ENCODE peak calls at places on chromosome 15, in eight cellular contexts. One of them, this sample, is unnamed.
A peak's percentile ranks its signal among the peaks of the same experiment; 100 is the strongest.

GRCh38 chr15:100934735-100935134 is 15.6 kb downstream of the LRRK1 start:
- DNase-seq in endothelial cell: no peak
- DNase-seq in astrocyte of the spinal cord: no peak
- DNase-seq in B cell: no peak
- DNase-seq in WTC11: no peak
- DNase-seq in GM20000: no peak
- DNase-seq in Calu3: no peak
- DNase-seq in epithelial cell of esophagus: no peak
- DNase-seq in this sample: no peak

GRCh38 chr15:98983333-98983732 is 24.3 kb downstream of the PGPEP1L start:
- DNase-seq in B cell: no peak
- DNase-seq in endothelial cell: no peak
- DNase-seq in astrocyte of the spinal cord: peak; percentile 77
- DNase-seq in Calu3: no peak
- DNase-seq in WTC11: no peak
- DNase-seq in GM20000: no peak
- DNase-seq in epithelial cell of esophagus: peak; percentile 82
- DNase-seq in this sample: no peak

GRCh38 chr15:73504885-73505284 is 61.9 kb downstream of the REC114 start:
- DNase-seq in WTC11: no peak
- DNase-seq in astrocyte of the spinal cord: no peak
- DNase-seq in endothelial cell: no peak
- DNase-seq in Calu3: no peak
- DNase-seq in B cell: no peak
- DNase-seq in epithelial cell of esophagus: no peak
- DNase-seq in GM20000: no peak
- DNase-seq in this sample: no peak

GRCh38 chr15:77012868-77013267 is 17.9 kb downstream of the PSTPIP1 start:
- DNase-seq in GM20000: peak; percentile 47
- DNase-seq in Calu3: no peak
- DNase-seq in WTC11: no peak
- DNase-seq in epithelial cell of esophagus: no peak
- DNase-seq in B cell: no peak
- DNase-seq in endothelial cell: no peak
- DNase-seq in astrocyte of the spinal cord: no peak
- DNase-seq in this sample: no peak

GRCh38 chr15:91135201-91136130 is 35.4 kb downstream of the SV2B start:
- DNase-seq in epithelial cell of esophagus: no peak
- DNase-seq in astrocyte of the spinal cord: no peak
- DNase-seq in B cell: no peak
- DNase-seq in GM20000: peak; percentile 59
- DNase-seq in endothelial cell: no peak
- DNase-seq in WTC11: no peak
- DNase-seq in Calu3: no peak
- DNase-seq in this sample: no peak

GRCh38 chr15:58771621-58772235 is 626 bp downstream of the MINDY2 start:
- DNase-seq in endothelial cell: no peak
- DNase-seq in Calu3: peak; percentile 65
- DNase-seq in B cell: peak; percentile 37
- DNase-seq in epithelial cell of esophagus: peak; percentile 43
- DNase-seq in WTC11: peak; percentile 70
- DNase-seq in GM20000: peak; percentile 32
- DNase-seq in astrocyte of the spinal cord: peak; percentile 14
- DNase-seq in this sample: peak; percentile 24

GRCh38 chr15:74978503-74978902 is 16.9 kb upstream of the SCAMP5 start:
- DNase-seq in Calu3: no peak
- DNase-seq in endothelial cell: no peak
- DNase-seq in GM20000: no peak
- DNase-seq in WTC11: no peak
- DNase-seq in astrocyte of the spinal cord: peak; percentile 16
- DNase-seq in epithelial cell of esophagus: peak; percentile 40
- DNase-seq in B cell: no peak
- DNase-seq in this sample: no peak

GRCh38 chr15:69719527-69719926 is 266.9 kb downstream of the RPLP1 start:
- DNase-seq in astrocyte of the spinal cord: no peak
- DNase-seq in B cell: peak; percentile 38
- DNase-seq in Calu3: no peak
- DNase-seq in epithelial cell of esophagus: no peak
- DNase-seq in endothelial cell: no peak
- DNase-seq in GM20000: peak; percentile 28
- DNase-seq in WTC11: no peak
- DNase-seq in this sample: no peak

GRCh38 chr15:82572986-82573385 is 32.7 kb upstream of the RPS17 start:
- DNase-seq in endothelial cell: no peak
- DNase-seq in GM20000: no peak
- DNase-seq in astrocyte of the spinal cord: no peak
- DNase-seq in B cell: no peak
- DNase-seq in Calu3: no peak
- DNase-seq in epithelial cell of esophagus: no peak
- DNase-seq in WTC11: no peak
- DNase-seq in this sample: no peak

GRCh38 chr15:91890614-91891013 is 37.1 kb downstream of the SLCO3A1 start:
- DNase-seq in GM20000: no peak
- DNase-seq in Calu3: peak; percentile 78
- DNase-seq in astrocyte of the spinal cord: peak; percentile 32
- DNase-seq in WTC11: no peak
- DNase-seq in endothelial cell: no peak
- DNase-seq in B cell: no peak
- DNase-seq in epithelial cell of esophagus: peak; percentile 91
- DNase-seq in this sample: no peak

GRCh38 chr15:101013769-101014223 is 94.6 kb downstream of the LRRK1 start:
- DNase-seq in astrocyte of the spinal cord: no peak
- DNase-seq in B cell: no peak
- DNase-seq in GM20000: no peak
- DNase-seq in epithelial cell of esophagus: no peak
- DNase-seq in Calu3: no peak
- DNase-seq in endothelial cell: no peak
- DNase-seq in WTC11: no peak
- DNase-seq in this sample: no peak

GRCh38 chr15:83123529-83123928 is 16.1 kb downstream of the TM6SF1 start:
- DNase-seq in endothelial cell: no peak
- DNase-seq in Calu3: no peak
- DNase-seq in WTC11: no peak
- DNase-seq in GM20000: no peak
- DNase-seq in B cell: no peak
- DNase-seq in epithelial cell of esophagus: no peak
- DNase-seq in astrocyte of the spinal cord: no peak
- DNase-seq in this sample: no peak

GRCh38 chr15:57444877-57445513 is 68.7 kb downstream of the CGNL1 start:
- DNase-seq in WTC11: no peak
- DNase-seq in B cell: no peak
- DNase-seq in astrocyte of the spinal cord: no peak
- DNase-seq in Calu3: no peak
- DNase-seq in epithelial cell of esophagus: peak; percentile 20
- DNase-seq in endothelial cell: no peak
- DNase-seq in GM20000: no peak
- DNase-seq in this sample: no peak

GRCh38 chr15:95875141-95875643 is 455.3 kb upstream of the NR2F2 start:
- DNase-seq in Calu3: no peak
- DNase-seq in astrocyte of the spinal cord: peak; percentile 81
- DNase-seq in WTC11: no peak
- DNase-seq in GM20000: no peak
- DNase-seq in epithelial cell of esophagus: peak; percentile 68
- DNase-seq in B cell: no peak
- DNase-seq in endothelial cell: no peak
- DNase-seq in this sample: no peak

GRCh38 chr15:63827113-63827512 is 6.6 kb downstream of the HERC1 start:
- DNase-seq in astrocyte of the spinal cord: no peak
- DNase-seq in endothelial cell: no peak
- DNase-seq in epithelial cell of esophagus: no peak
- DNase-seq in GM20000: no peak
- DNase-seq in WTC11: no peak
- DNase-seq in Calu3: no peak
- DNase-seq in B cell: no peak
- DNase-seq in this sample: no peak

GRCh38 chr15:63830113-63830512 is 3.6 kb downstream of the HERC1 start:
- DNase-seq in WTC11: no peak
- DNase-seq in epithelial cell of esophagus: no peak
- DNase-seq in GM20000: no peak
- DNase-seq in endothelial cell: no peak
- DNase-seq in Calu3: no peak
- DNase-seq in astrocyte of the spinal cord: no peak
- DNase-seq in B cell: no peak
- DNase-seq in this sample: no peak

GRCh38 chr15:63823253-63823844 is 10.4 kb downstream of the HERC1 start:
- DNase-seq in B cell: no peak
- DNase-seq in epithelial cell of esophagus: no peak
- DNase-seq in endothelial cell: no peak
- DNase-seq in GM20000: no peak
- DNase-seq in WTC11: no peak
- DNase-seq in Calu3: no peak
- DNase-seq in astrocyte of the spinal cord: no peak
- DNase-seq in this sample: no peak

GRCh38 chr15:63824570-63824969 is 9.2 kb downstream of the HERC1 start:
- DNase-seq in GM20000: no peak
- DNase-seq in epithelial cell of esophagus: no peak
- DNase-seq in WTC11: no peak
- DNase-seq in endothelial cell: no peak
- DNase-seq in astrocyte of the spinal cord: no peak
- DNase-seq in B cell: no peak
- DNase-seq in Calu3: no peak
- DNase-seq in this sample: no peak

DNA sequence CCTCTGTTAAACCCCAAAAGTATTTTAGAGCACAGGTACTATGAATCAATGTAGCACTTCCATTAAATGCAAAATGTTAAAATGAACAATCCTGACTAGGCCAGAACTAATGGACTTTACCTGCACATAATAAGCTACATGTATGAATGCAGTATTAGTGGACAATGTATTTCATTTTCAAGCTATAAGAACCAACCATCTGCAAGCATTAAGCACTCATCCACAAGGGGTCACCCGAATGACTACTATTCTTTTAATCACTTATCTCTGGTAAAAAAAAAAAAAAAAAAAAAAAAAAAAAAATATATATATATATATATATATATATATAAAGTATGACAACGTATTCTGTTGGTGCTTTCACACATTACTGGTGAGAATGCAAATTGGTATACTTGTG is 7.2 kb downstream of the HERC1 start:
- DNase-seq in endothelial cell: no peak
- DNase-seq in B cell: no peak
- DNase-seq in Calu3: peak; percentile 16
- DNase-seq in epithelial cell of esophagus: peak; percentile 20
- DNase-seq in astrocyte of the spinal cord: peak; percentile 13
- DNase-seq in GM20000: no peak
- DNase-seq in WTC11: no peak
- DNase-seq in this sample: no peak
- TF ChIP-seq CTCF in endothelial cell: no peak
- TF ChIP-seq CTCF in B cell: peak; percentile 56
- TF ChIP-seq CTCF in Calu3: no peak
- TF ChIP-seq CTCF in epithelial cell of esophagus: no peak
- TF ChIP-seq CTCF in astrocyte of the spinal cord: peak; percentile 13
- TF ChIP-seq CTCF in GM20000: no peak
- TF ChIP-seq CTCF in WTC11: no peak
- TF ChIP-seq CTCF in this sample: no peak

GRCh38 chr15:78810003-78810376 is 1.3 kb downstream of the ADAMTS7 start:
- DNase-seq in GM20000: no peak
- DNase-seq in astrocyte of the spinal cord: no peak
- DNase-seq in endothelial cell: no peak
- DNase-seq in epithelial cell of esophagus: no peak
- DNase-seq in Calu3: no peak
- DNase-seq in B cell: no peak
- DNase-seq in WTC11: no peak
- DNase-seq in this sample: no peak
- TF ChIP-seq CTCF in GM20000: no peak
- TF ChIP-seq CTCF in astrocyte of the spinal cord: no peak
- TF ChIP-seq CTCF in endothelial cell: no peak
- TF ChIP-seq CTCF in epithelial cell of esophagus: no peak
- TF ChIP-seq CTCF in Calu3: no peak
- TF ChIP-seq CTCF in B cell: no peak
- TF ChIP-seq CTCF in WTC11: no peak
- TF ChIP-seq CTCF in this sample: no peak

DNA sequence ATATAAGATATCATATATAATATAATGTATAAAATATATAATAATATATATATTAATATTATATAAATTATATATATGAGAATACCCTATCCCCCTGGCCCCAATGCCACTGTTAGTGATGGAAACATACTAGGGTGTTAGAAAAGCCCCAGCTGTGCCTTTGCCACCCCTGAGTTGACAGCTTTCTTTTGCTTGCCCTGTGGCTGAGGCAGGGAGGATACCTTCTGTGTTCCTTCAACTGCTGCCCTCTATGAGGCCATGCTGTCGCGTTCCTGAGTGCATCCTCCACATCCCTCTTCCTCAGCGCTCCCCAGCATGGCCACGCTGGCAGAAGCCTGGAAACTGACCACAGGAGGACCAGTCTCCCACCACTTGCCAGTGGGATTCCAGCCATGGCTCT is 26.3 kb downstream of the FAN1 start:
- DNase-seq in WTC11: no peak
- DNase-seq in B cell: no peak
- DNase-seq in Calu3: no peak
- DNase-seq in epithelial cell of esophagus: no peak
- DNase-seq in astrocyte of the spinal cord: no peak
- DNase-seq in endothelial cell: no peak
- DNase-seq in GM20000: no peak
- DNase-seq in this sample: no peak
- TF ChIP-seq CTCF in WTC11: no peak
- TF ChIP-seq CTCF in B cell: no peak
- TF ChIP-seq CTCF in Calu3: no peak
- TF ChIP-seq CTCF in epithelial cell of esophagus: no peak
- TF ChIP-seq CTCF in astrocyte of the spinal cord: no peak
- TF ChIP-seq CTCF in endothelial cell: no peak
- TF ChIP-seq CTCF in GM20000: no peak
- TF ChIP-seq CTCF in this sample: no peak

DNA sequence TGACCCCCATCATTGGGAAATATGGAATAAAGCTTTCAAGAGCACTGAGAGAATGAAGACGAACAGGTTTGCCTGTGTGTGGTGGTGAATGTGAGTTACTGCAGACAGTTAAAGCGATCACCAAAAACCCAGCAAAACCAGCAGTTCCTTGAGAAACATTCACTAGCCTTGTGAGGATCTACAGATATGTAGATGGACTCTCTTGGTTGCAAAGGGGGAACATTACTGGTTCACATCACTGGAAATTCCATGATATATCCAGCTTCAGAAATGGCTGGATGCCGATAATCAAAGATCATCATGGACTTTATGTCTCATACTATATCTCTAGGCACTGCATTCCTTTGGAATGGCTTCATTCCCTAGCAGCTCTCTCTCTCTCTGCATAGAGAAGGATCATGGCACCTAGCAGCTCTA is 10.2 kb upstream of the HERC1 start:
- DNase-seq in GM20000: no peak
- DNase-seq in WTC11: no peak
- DNase-seq in epithelial cell of esophagus: peak; percentile 57
- DNase-seq in endothelial cell: no peak
- DNase-seq in astrocyte of the spinal cord: peak; percentile 12
- DNase-seq in Calu3: no peak
- DNase-seq in B cell: no peak
- DNase-seq in this sample: no peak
- TF ChIP-seq CTCF in GM20000: no peak
- TF ChIP-seq CTCF in WTC11: no peak
- TF ChIP-seq CTCF in epithelial cell of esophagus: peak; percentile 26
- TF ChIP-seq CTCF in endothelial cell: no peak
- TF ChIP-seq CTCF in astrocyte of the spinal cord: no peak
- TF ChIP-seq CTCF in Calu3: no peak
- TF ChIP-seq CTCF in B cell: no peak
- TF ChIP-seq CTCF in this sample: peak; percentile 39

GRCh38 chr15:66233487-66234415 is 19.8 kb downstream of the MEGF11 start:
- DNase-seq in epithelial cell of esophagus: peak; percentile 29
- DNase-seq in B cell: no peak
- DNase-seq in endothelial cell: peak; percentile 38
- DNase-seq in Calu3: no peak
- DNase-seq in astrocyte of the spinal cord: no peak
- DNase-seq in GM20000: no peak
- DNase-seq in WTC11: peak; percentile 78
- DNase-seq in this sample: peak; percentile 15
- TF ChIP-seq CTCF in epithelial cell of esophagus: no peak
- TF ChIP-seq CTCF in B cell: no peak
- TF ChIP-seq CTCF in endothelial cell: no peak
- TF ChIP-seq CTCF in Calu3: no peak
- TF ChIP-seq CTCF in astrocyte of the spinal cord: no peak
- TF ChIP-seq CTCF in GM20000: no peak
- TF ChIP-seq CTCF in WTC11: no peak
- TF ChIP-seq CTCF in this sample: no peak